ENCODE peak calls at places on chromosomes 7 and 10, in six cellular contexts. One of them, this sample, is unnamed.
A peak's percentile ranks its signal among the peaks of the same experiment; 100 is the strongest.

GRCh38 chr10:53952698-53953097 is 848.3 kb downstream of the PCDH15 start:
- DNase-seq in sigmoid colon: no peak
- DNase-seq in spleen: no peak
- DNase-seq in ovary: no peak
- DNase-seq in naive thymus-derived CD4-positive, alpha-beta T cell: no peak
- DNase-seq in kidney: peak; percentile 63
- DNase-seq in this sample: no peak

GRCh38 chr10:117074621-117075020 is 63.4 kb downstream of the VAX1 start:
- DNase-seq in sigmoid colon: no peak
- DNase-seq in kidney: no peak
- DNase-seq in naive thymus-derived CD4-positive, alpha-beta T cell: no peak
- DNase-seq in spleen: no peak
- DNase-seq in ovary: no peak
- DNase-seq in this sample: no peak

GRCh38 chr10:28906440-28906839 is 229.1 kb downstream of the BAMBI start:
- DNase-seq in sigmoid colon: no peak
- DNase-seq in kidney: no peak
- DNase-seq in ovary: no peak
- DNase-seq in spleen: no peak
- DNase-seq in naive thymus-derived CD4-positive, alpha-beta T cell: no peak
- DNase-seq in this sample: no peak

GRCh38 chr7:93150200-93150835 is 2.1 kb upstream of the SAMD9L start:
- DNase-seq in ovary: no peak
- DNase-seq in naive thymus-derived CD4-positive, alpha-beta T cell: no peak
- DNase-seq in sigmoid colon: no peak
- DNase-seq in kidney: no peak
- DNase-seq in spleen: no peak
- DNase-seq in this sample: no peak

GRCh38 chr7:136685506-136685905 is 182.9 kb upstream of the CHRM2 start:
- DNase-seq in kidney: no peak
- DNase-seq in spleen: no peak
- DNase-seq in ovary: no peak
- DNase-seq in naive thymus-derived CD4-positive, alpha-beta T cell: no peak
- DNase-seq in sigmoid colon: no peak
- DNase-seq in this sample: no peak

GRCh38 chr10:15253951-15254807 is 85.7 kb upstream of the NMT2 start:
- DNase-seq in spleen: no peak
- DNase-seq in ovary: no peak
- DNase-seq in sigmoid colon: no peak
- DNase-seq in kidney: no peak
- DNase-seq in naive thymus-derived CD4-positive, alpha-beta T cell: no peak
- DNase-seq in this sample: peak; percentile 53

GRCh38 chr10:126057494-126057893 is 161.1 kb downstream of the FANK1 start:
- DNase-seq in kidney: no peak
- DNase-seq in ovary: no peak
- DNase-seq in spleen: no peak
- DNase-seq in naive thymus-derived CD4-positive, alpha-beta T cell: no peak
- DNase-seq in sigmoid colon: no peak
- DNase-seq in this sample: no peak

GRCh38 chr10:75470901-75471300 is 39.5 kb downstream of the LRMDA start:
- DNase-seq in spleen: no peak
- DNase-seq in sigmoid colon: no peak
- DNase-seq in naive thymus-derived CD4-positive, alpha-beta T cell: no peak
- DNase-seq in ovary: peak; percentile 44
- DNase-seq in kidney: no peak
- DNase-seq in this sample: no peak

GRCh38 chr7:135923700-135924261 is 53.4 kb downstream of the MTPN start:
- DNase-seq in kidney: no peak
- DNase-seq in ovary: no peak
- DNase-seq in spleen: no peak
- DNase-seq in sigmoid colon: no peak
- DNase-seq in naive thymus-derived CD4-positive, alpha-beta T cell: no peak
- DNase-seq in this sample: no peak

GRCh38 chr7:90485734-90486316 is 16.4 kb downstream of the PTTG1IP2 start:
- DNase-seq in sigmoid colon: no peak
- DNase-seq in naive thymus-derived CD4-positive, alpha-beta T cell: no peak
- DNase-seq in ovary: no peak
- DNase-seq in kidney: no peak
- DNase-seq in spleen: no peak
- DNase-seq in this sample: no peak

GRCh38 chr7:45658716-45659495 is 84.7 kb downstream of the ADCY1 start:
- DNase-seq in spleen: no peak
- DNase-seq in kidney: no peak
- DNase-seq in ovary: no peak
- DNase-seq in sigmoid colon: no peak
- DNase-seq in naive thymus-derived CD4-positive, alpha-beta T cell: no peak
- DNase-seq in this sample: no peak

GRCh38 chr10:35794703-35795102 is 152.6 kb upstream of the FZD8 start:
- DNase-seq in ovary: no peak
- DNase-seq in kidney: no peak
- DNase-seq in sigmoid colon: no peak
- DNase-seq in spleen: no peak
- DNase-seq in naive thymus-derived CD4-positive, alpha-beta T cell: no peak
- DNase-seq in this sample: no peak

GRCh38 chr10:103171278-103171677 is 21.8 kb downstream of the NT5C2 start:
- DNase-seq in sigmoid colon: no peak
- DNase-seq in ovary: no peak
- DNase-seq in naive thymus-derived CD4-positive, alpha-beta T cell: no peak
- DNase-seq in kidney: no peak
- DNase-seq in spleen: no peak
- DNase-seq in this sample: no peak

GRCh38 chr7:148142660-148143248 is 447.8 kb upstream of the C7orf33 start:
- DNase-seq in kidney: no peak
- DNase-seq in ovary: no peak
- DNase-seq in sigmoid colon: no peak
- DNase-seq in naive thymus-derived CD4-positive, alpha-beta T cell: no peak
- DNase-seq in spleen: no peak
- DNase-seq in this sample: peak; percentile 42

GRCh38 chr10:80664071-80664680 is 126.5 kb downstream of the SH2D4B start:
- DNase-seq in naive thymus-derived CD4-positive, alpha-beta T cell: peak; percentile 6
- DNase-seq in sigmoid colon: peak; percentile 69
- DNase-seq in spleen: peak; percentile 88
- DNase-seq in ovary: peak; percentile 58
- DNase-seq in kidney: peak; percentile 78
- DNase-seq in this sample: peak; percentile 66

GRCh38 chr10:91680521-91680920 is 47.6 kb upstream of the PPP1R3C start:
- DNase-seq in naive thymus-derived CD4-positive, alpha-beta T cell: no peak
- DNase-seq in kidney: no peak
- DNase-seq in ovary: no peak
- DNase-seq in spleen: no peak
- DNase-seq in sigmoid colon: no peak
- DNase-seq in this sample: no peak

GRCh38 chr7:452230-452751 is 67.4 kb downstream of the PDGFA start:
- DNase-seq in naive thymus-derived CD4-positive, alpha-beta T cell: no peak
- DNase-seq in ovary: no peak
- DNase-seq in kidney: peak; percentile 82
- DNase-seq in sigmoid colon: no peak
- DNase-seq in spleen: peak; percentile 69
- DNase-seq in this sample: peak; percentile 20

GRCh38 chr10:73906524-73907447 is 4.1 kb upstream of the PLAU start:
- DNase-seq in kidney: peak; percentile 93
- DNase-seq in naive thymus-derived CD4-positive, alpha-beta T cell: no peak
- DNase-seq in sigmoid colon: peak; percentile 91
- DNase-seq in ovary: peak; percentile 86
- DNase-seq in spleen: no peak
- DNase-seq in this sample: no peak

GRCh38 chr10:13206546-13207443 is 27.4 kb downstream of the UCMA start:
- DNase-seq in kidney: no peak
- DNase-seq in naive thymus-derived CD4-positive, alpha-beta T cell: no peak
- DNase-seq in ovary: no peak
- DNase-seq in spleen: no peak
- DNase-seq in sigmoid colon: no peak
- DNase-seq in this sample: peak; percentile 42

DNA sequence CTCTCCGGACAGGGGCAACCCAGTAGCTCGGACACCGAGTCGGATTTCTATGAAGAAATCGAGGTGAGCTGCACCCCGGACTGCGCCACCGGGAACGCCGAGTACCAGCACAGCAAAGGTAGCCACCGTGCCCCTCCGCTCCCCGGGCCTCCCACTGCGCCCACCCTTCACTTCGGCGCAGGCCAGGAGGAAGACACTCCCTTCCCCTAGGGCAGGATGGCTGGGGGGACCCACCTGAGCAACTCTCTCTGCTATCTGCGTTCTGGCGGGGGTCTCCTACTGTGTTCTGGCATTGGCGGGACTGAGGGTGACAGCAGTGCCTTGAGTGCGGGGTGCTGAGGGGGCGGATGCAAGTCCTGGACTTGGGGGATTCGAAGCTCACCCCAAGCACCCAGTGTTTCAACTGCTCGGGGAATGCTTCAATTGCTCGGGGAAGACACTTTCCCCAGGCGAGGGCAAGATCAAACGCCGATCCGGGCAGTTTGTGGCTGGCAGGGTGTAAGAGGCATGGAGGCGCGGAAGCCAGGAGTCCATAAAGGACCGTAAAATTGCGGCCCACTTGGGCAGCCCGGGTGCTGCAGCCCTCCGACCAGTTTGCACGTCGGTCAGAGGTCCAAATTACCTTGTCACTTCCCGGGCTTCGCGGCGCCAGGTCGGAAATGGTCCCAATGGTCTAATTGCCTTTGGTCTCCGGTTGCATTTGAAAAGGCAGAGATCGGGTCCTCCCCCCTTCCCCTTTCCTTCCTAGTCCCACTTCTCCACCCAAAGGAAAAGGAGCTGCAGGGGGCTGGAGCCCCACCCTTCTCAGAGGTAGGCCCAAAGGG is 950 bp downstream of the EVX1 start:
- DNase-seq in spleen: no peak
- DNase-seq in kidney: no peak
- DNase-seq in naive thymus-derived CD4-positive, alpha-beta T cell: no peak
- DNase-seq in sigmoid colon: no peak
- DNase-seq in ovary: no peak
- DNase-seq in this sample: no peak
- H3K4me3 ChIP-seq in spleen: no peak overlapping the region
- H3K4me3 ChIP-seq in kidney: no peak overlapping the region
- H3K4me3 ChIP-seq in naive thymus-derived CD4-positive, alpha-beta T cell: no peak overlapping the region
- H3K4me3 ChIP-seq in sigmoid colon: peak overlapping the region; percentile 41
- H3K4me3 ChIP-seq in ovary: peak overlapping the region; percentile 11
- H3K4me3 ChIP-seq in this sample: no peak overlapping the region

GRCh38 chr10:124640538-124641231 is 103.5 kb downstream of the FAM53B start:
- DNase-seq in kidney: peak; percentile 87
- DNase-seq in ovary: peak; percentile 68
- DNase-seq in naive thymus-derived CD4-positive, alpha-beta T cell: no peak
- DNase-seq in spleen: peak; percentile 85
- DNase-seq in sigmoid colon: no peak
- DNase-seq in this sample: peak; percentile 40

GRCh38 chr10:124640056-124640455 is 104.1 kb downstream of the FAM53B start:
- DNase-seq in spleen: peak; percentile 77
- DNase-seq in sigmoid colon: no peak
- DNase-seq in ovary: no peak
- DNase-seq in naive thymus-derived CD4-positive, alpha-beta T cell: no peak
- DNase-seq in kidney: peak; percentile 61
- DNase-seq in this sample: no peak

GRCh38 chr10:124639646-124640045 is 104.5 kb downstream of the FAM53B start:
- DNase-seq in sigmoid colon: no peak
- DNase-seq in ovary: no peak
- DNase-seq in kidney: peak; percentile 40
- DNase-seq in spleen: peak; percentile 62
- DNase-seq in naive thymus-derived CD4-positive, alpha-beta T cell: no peak
- DNase-seq in this sample: no peak

GRCh38 chr10:124642076-124642710 is 102.0 kb downstream of the FAM53B start:
- DNase-seq in naive thymus-derived CD4-positive, alpha-beta T cell: no peak
- DNase-seq in sigmoid colon: peak; percentile 87
- DNase-seq in kidney: peak; percentile 60
- DNase-seq in ovary: no peak
- DNase-seq in spleen: peak; percentile 79
- DNase-seq in this sample: no peak

DNA sequence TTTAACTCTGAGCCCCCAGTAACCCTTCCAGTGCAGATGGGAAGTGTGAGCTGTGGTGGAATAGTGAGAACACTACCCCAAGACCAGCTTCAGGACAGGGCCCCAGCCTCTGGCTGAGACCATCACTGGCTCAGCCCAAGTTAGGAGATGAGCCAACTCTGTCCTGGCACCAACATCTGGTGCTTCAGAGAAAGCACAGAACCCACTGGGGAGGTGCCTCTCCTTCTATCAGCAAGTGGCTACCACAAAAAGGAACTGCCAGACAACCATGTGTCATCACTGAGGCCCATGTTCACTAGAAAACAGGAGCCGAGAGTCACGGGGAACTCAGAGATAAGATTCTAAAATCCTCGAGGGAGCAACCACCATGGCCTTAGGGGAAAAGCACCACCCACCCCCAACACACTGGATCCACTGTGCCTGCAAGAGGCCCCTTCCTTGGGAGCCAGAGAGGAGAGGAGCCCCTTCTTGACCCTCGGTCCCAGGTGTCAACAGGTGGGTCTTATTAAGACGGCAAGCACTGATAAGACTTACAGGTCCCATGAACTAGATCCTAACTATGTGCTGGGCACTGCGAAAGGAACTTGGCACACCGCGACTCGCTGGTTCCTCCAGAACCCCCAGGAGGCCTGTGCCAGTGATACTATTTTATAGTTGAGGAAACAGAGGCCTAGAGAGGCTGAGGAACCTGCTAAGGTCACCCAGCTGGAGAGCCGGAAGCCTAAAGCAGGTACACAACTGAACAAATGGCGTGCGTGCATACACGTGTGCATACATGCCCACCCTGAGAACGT is 102.7 kb downstream of the FAM53B start:
- DNase-seq in spleen: peak; percentile 76
- DNase-seq in sigmoid colon: peak; percentile 90
- DNase-seq in ovary: peak; percentile 63
- DNase-seq in naive thymus-derived CD4-positive, alpha-beta T cell: no peak
- DNase-seq in kidney: peak; percentile 57
- DNase-seq in this sample: peak; percentile 58
- H3K4me3 ChIP-seq in spleen: no peak overlapping the region
- H3K4me3 ChIP-seq in sigmoid colon: no peak overlapping the region
- H3K4me3 ChIP-seq in ovary: no peak overlapping the region
- H3K4me3 ChIP-seq in naive thymus-derived CD4-positive, alpha-beta T cell: no peak overlapping the region
- H3K4me3 ChIP-seq in kidney: no peak overlapping the region
- H3K4me3 ChIP-seq in this sample: no peak overlapping the region

GRCh38 chr7:73834626-73835191 is 3.9 kb downstream of the CLDN4 start:
- DNase-seq in spleen: no peak
- DNase-seq in naive thymus-derived CD4-positive, alpha-beta T cell: no peak
- DNase-seq in kidney: peak; percentile 59
- DNase-seq in sigmoid colon: no peak
- DNase-seq in ovary: no peak
- DNase-seq in this sample: no peak

GRCh38 chr7:73833251-73833919 is 2.6 kb downstream of the CLDN4 start:
- DNase-seq in naive thymus-derived CD4-positive, alpha-beta T cell: no peak
- DNase-seq in ovary: no peak
- DNase-seq in spleen: no peak
- DNase-seq in sigmoid colon: no peak
- DNase-seq in kidney: peak; percentile 85
- DNase-seq in this sample: no peak

GRCh38 chr7:73831656-73832579 is 1.1 kb downstream of the CLDN4 start:
- DNase-seq in ovary: no peak
- DNase-seq in spleen: no peak
- DNase-seq in naive thymus-derived CD4-positive, alpha-beta T cell: no peak
- DNase-seq in kidney: peak; percentile 94
- DNase-seq in sigmoid colon: no peak
- DNase-seq in this sample: no peak

GRCh38 chr7:73830872-73831655 is at the start of gene CLDN4:
- DNase-seq in sigmoid colon: no peak
- DNase-seq in spleen: no peak
- DNase-seq in naive thymus-derived CD4-positive, alpha-beta T cell: no peak
- DNase-seq in kidney: peak; percentile 95
- DNase-seq in ovary: no peak
- DNase-seq in this sample: no peak

GRCh38 chr7:73832806-73833205 is 2.0 kb downstream of the CLDN4 start:
- DNase-seq in ovary: no peak
- DNase-seq in sigmoid colon: no peak
- DNase-seq in kidney: no peak
- DNase-seq in spleen: no peak
- DNase-seq in naive thymus-derived CD4-positive, alpha-beta T cell: no peak
- DNase-seq in this sample: no peak
- H3K4me3 ChIP-seq in ovary: no peak overlapping the region
- H3K4me3 ChIP-seq in sigmoid colon: no peak overlapping the region
- H3K4me3 ChIP-seq in kidney: peak overlapping the region; percentile 24
- H3K4me3 ChIP-seq in spleen: no peak overlapping the region
- H3K4me3 ChIP-seq in naive thymus-derived CD4-positive, alpha-beta T cell: no peak overlapping the region
- H3K4me3 ChIP-seq in this sample: no peak overlapping the region

GRCh38 chr7:149495785-149496641 is 1.6 kb downstream of the ZNF746 start:
- DNase-seq in kidney: peak; percentile 87
- DNase-seq in naive thymus-derived CD4-positive, alpha-beta T cell: no peak
- DNase-seq in sigmoid colon: peak; percentile 93
- DNase-seq in spleen: no peak
- DNase-seq in ovary: peak; percentile 84
- DNase-seq in this sample: peak; percentile 25
- H3K4me3 ChIP-seq in kidney: peak overlapping the region; percentile 18
- H3K4me3 ChIP-seq in naive thymus-derived CD4-positive, alpha-beta T cell: peak overlapping the region; percentile 67
- H3K4me3 ChIP-seq in sigmoid colon: peak overlapping the region; percentile 83
- H3K4me3 ChIP-seq in spleen: peak overlapping the region; percentile 65
- H3K4me3 ChIP-seq in ovary: peak overlapping the region; percentile 59
- H3K4me3 ChIP-seq in this sample: peak overlapping the region; percentile 81

This sample was measured in GM12865.